ENCODE peak calls at places on chromosomes 11 and 22, in six cellular contexts. D, Z, J, K, R and E are unnamed samples.

GRCh38 chr22:22944268-22944985 is 56.8 kb downstream of the IGLL5 start:
- DNase-seq in D (no peak), Z (no peak), J (no peak), K (no peak), R (no peak), E (no peak)

GRCh38 chr11:33892906-33893594 is 1.2 kb upstream of the LMO2 start:
- DNase-seq in D (no peak), Z (no peak), J (peak), K (no peak), R (no peak), E (no peak)

GRCh38 chr22:39543095-39543494 is 10.5 kb upstream of the RPS19BP1 start:
- DNase-seq in D (no peak), Z (no peak), J (no peak), K (peak), R (no peak), E (no peak)

GRCh38 chr11:5973530-5973929 is 5.2 kb upstream of the OR56A5 start:
- DNase-seq in D (no peak), Z (no peak), J (no peak), K (no peak), R (no peak), E (no peak)

GRCh38 chr11:72491001-72491400 is 56.7 kb upstream of the CLPB start:
- DNase-seq in D (no peak), Z (no peak), J (no peak), K (no peak), R (no peak), E (no peak)

GRCh38 chr11:106088896-106089295 is 11.4 kb downstream of the AASDHPPT start:
- DNase-seq in D (no peak), Z (no peak), J (peak), K (no peak), R (no peak), E (no peak)

GRCh38 chr11:22674470-22675426 is 8.3 kb downstream of the GAS2 start:
- DNase-seq in D (no peak), Z (no peak), J (no peak), K (no peak), R (no peak), E (no peak)

GRCh38 chr11:86644291-86644690 is 28.1 kb downstream of the ME3 start:
- DNase-seq in D (no peak), Z (no peak), J (peak), K (no peak), R (no peak), E (no peak)

GRCh38 chr11:92329137-92329536 is 104.5 kb downstream of the FAT3 start:
- DNase-seq in D (no peak), Z (no peak), J (no peak), K (no peak), R (no peak), E (no peak)

GRCh38 chr11:57552479-57552878 is 15.0 kb downstream of the UBE2L6 start:
- DNase-seq in D (no peak), Z (no peak), J (no peak), K (no peak), R (no peak), E (no peak)

GRCh38 chr11:33735426-33736147 is 636 bp downstream of the CD59 start:
- DNase-seq in D (peak), Z (peak), J (peak), K (peak), R (peak), E (peak)

GRCh38 chr22:49958961-49959781 is 1.4 kb upstream of the PIM3 start:
- DNase-seq in D (no peak), Z (no peak), J (no peak), K (peak), R (no peak), E (no peak)

GRCh38 chr11:118918686-118919280 is 6.9 kb downstream of the BCL9L start:
- DNase-seq in D (peak), Z (no peak), J (peak), K (no peak), R (no peak), E (peak)

GRCh38 chr11:35367491-35367890 is 51.9 kb downstream of the SLC1A2 start:
- DNase-seq in D (no peak), Z (no peak), J (peak), K (no peak), R (no peak), E (no peak)

GRCh38 chr11:48031602-48032001 is 51.2 kb downstream of the PTPRJ start:
- DNase-seq in D (no peak), Z (no peak), J (no peak), K (no peak), R (no peak), E (no peak)

GRCh38 chr22:45064313-45065268 is 54.8 kb upstream of the PHF21B start:
- DNase-seq in D (no peak), Z (no peak), J (no peak), K (no peak), R (no peak), E (no peak)

GRCh38 chr22:26139320-26139719 is 29.9 kb upstream of the SEZ6L start:
- DNase-seq in D (no peak), Z (no peak), J (no peak), K (no peak), R (peak), E (no peak)

GRCh38 chr11:68669301-68670090 is 14.8 kb upstream of the GAL start:
- DNase-seq in D (no peak), Z (no peak), J (no peak), K (peak), R (no peak), E (no peak)

GRCh38 chr22:17398159-17398558 is 28.9 kb downstream of the CECR2 start:
- DNase-seq in D (no peak), Z (no peak), J (no peak), K (no peak), R (no peak), E (no peak)

GRCh38 chr11:11985016-11985715 is 23.3 kb downstream of the DKK3 start:
- DNase-seq in D (no peak), Z (no peak), J (peak), K (no peak), R (no peak), E (no peak)

GRCh38 chr11:26109658-26110393 is 222.1 kb upstream of the ANO3 start:
- DNase-seq in D (no peak), Z (no peak), J (no peak), K (no peak), R (no peak), E (no peak)

GRCh38 chr11:118883368-118884071 is at the start of gene CXCR5:
- DNase-seq in D (no peak), Z (no peak), J (no peak), K (no peak), R (no peak), E (peak)

GRCh38 chr11:12704049-12704448 is 29.8 kb downstream of the TEAD1 start:
- DNase-seq in D (no peak), Z (no peak), J (peak), K (no peak), R (no peak), E (no peak)

GRCh38 chr11:5624489-5625278 is at the start of gene TRIM34:
- DNase-seq in D (peak), Z (peak), J (peak), K (no peak), R (no peak), E (peak)